ENCODE peak calls at places on chromosomes 3 and 15, in five cellular contexts. R is lower lobe of right lung; Y is effector CD4-positive, alpha-beta T cell; S is hypothalamus; E is pancreas. K is an unnamed sample.
A peak's percentile ranks its signal among the peaks of the same experiment; 100 is the strongest.

GRCh38 chr15:57731543-57732103 is 25.1 kb downstream of the POLR2M start:
- DNase-seq in R (no peak), Y (no peak), S (no peak), E (no peak), K (no peak)

GRCh38 chr15:62618432-62618831 is 424.1 kb upstream of the TPM1 start:
- DNase-seq in R (no peak), Y (no peak), S (no peak), E (no peak), K (no peak)

GRCh38 chr3:31793821-31794220 is 187.2 kb downstream of the OSBPL10 start:
- DNase-seq in R (no peak), Y (no peak), S (no peak), E (no peak), K (no peak)

GRCh38 chr3:94114667-94115066 is 51.8 kb downstream of the NSUN3 start:
- DNase-seq in R (no peak), Y (no peak), S (no peak), E (no peak), K (no peak)

GRCh38 chr3:192917258-192917507 is 473 bp downstream of the MB21D2 start:
- DNase-seq in R (no peak), Y (peak; percentile 15), S (no peak), E (no peak), K (no peak)

GRCh38 chr3:184359610-184360009 is 1.8 kb downstream of the CLCN2 start:
- DNase-seq in R (no peak), Y (no peak), S (peak; percentile 72), E (peak; percentile 57), K (no peak)

GRCh38 chr3:134249442-134249841 is 1.2 kb downstream of the RYK start:
- DNase-seq in R (no peak), Y (no peak), S (no peak), E (no peak), K (no peak)

GRCh38 chr3:3209057-3209456 is 29.6 kb upstream of the CRBN start:
- DNase-seq in R (no peak), Y (no peak), S (no peak), E (no peak), K (no peak)

GRCh38 chr3:9211155-9211950 is 38.1 kb downstream of the SRGAP3 start:
- DNase-seq in R (no peak), Y (no peak), S (no peak), E (no peak), K (no peak)

GRCh38 chr3:11774296-11774877 is 72.3 kb downstream of the TAMM41 start:
- DNase-seq in R (no peak), Y (no peak), S (no peak), E (peak; percentile 34), K (no peak)

GRCh38 chr3:151328298-151329036 is 882 bp downstream of the P2RY13 start:
- DNase-seq in R (no peak), Y (no peak), S (no peak), E (no peak), K (no peak)

GRCh38 chr3:111618945-111619344 is 23.8 kb upstream of the ZBED2 start:
- DNase-seq in R (no peak), Y (no peak), S (no peak), E (no peak), K (no peak)

GRCh38 chr3:37671000-37671483 is 190.6 kb upstream of the CTDSPL start:
- DNase-seq in R (no peak), Y (no peak), S (no peak), E (peak; percentile 35), K (no peak)

GRCh38 chr3:177174607-177175006 is 22.7 kb downstream of the TBL1XR1 start:
- DNase-seq in R (no peak), Y (no peak), S (no peak), E (no peak), K (no peak)

K was measured in osteocyte.